ENCODE peak calls at places on chromosome 7, in five cellular contexts. G is IMR-90; M is right cardiac atrium; H is effector memory CD4-positive, alpha-beta T cell; S is neural progenitor cell. L is an unnamed sample.

GRCh38 chr7:151246161-151247015 is 2.1 kb downstream of the SMARCD3 start:
- DNase-seq in S (peak; percentile 36), H (no peak), M (no peak), G (no peak), L (peak; percentile 21)

GRCh38 chr7:107816053-107816566 is 13.1 kb upstream of the SLC26A3 start:
- DNase-seq in G (no peak), M (no peak), S (no peak), H (no peak), L (no peak)

GRCh38 chr7:100483728-100484635 is at the start of gene NYAP1:
- DNase-seq in M (peak; percentile 87), G (peak; percentile 27), H (peak; percentile 53), S (peak; percentile 82), L (peak; percentile 55)

GRCh38 chr7:154304740-154305679 is 252.8 kb downstream of the DPP6 start:
- DNase-seq in G (no peak), S (peak; percentile 81), H (no peak), M (no peak), L (no peak)

GRCh38 chr7:4797858-4798705 is 22.7 kb downstream of the AP5Z1 start:
- DNase-seq in G (peak; percentile 18), M (peak; percentile 88), H (peak; percentile 27), S (peak; percentile 83), L (no peak)

GRCh38 chr7:115558186-115558585 is 472.4 kb downstream of the TFEC start:
- DNase-seq in H (no peak), M (no peak), G (peak; percentile 70), S (no peak), L (no peak)

GRCh38 chr7:87359366-87359765 is 13.9 kb downstream of the CROT start:
- DNase-seq in S (no peak), H (no peak), G (peak; percentile 59), M (no peak), L (no peak)

GRCh38 chr7:106065560-106066500 is 46.3 kb downstream of the SYPL1 start:
- DNase-seq in G (no peak), S (peak; percentile 67), M (no peak), H (no peak), L (no peak)

GRCh38 chr7:13467111-13467547 is 522.3 kb downstream of the ETV1 start:
- DNase-seq in H (no peak), M (no peak), S (peak; percentile 11), G (no peak), L (no peak)

GRCh38 chr7:27179503-27180430 is 5.3 kb downstream of the HOXA11 start:
- DNase-seq in G (peak; percentile 45), M (peak; percentile 82), S (peak; percentile 62), H (no peak), L (no peak)

GRCh38 chr7:31056775-31057346 is 4.8 kb downstream of the ADCYAP1R1 start:
- DNase-seq in G (no peak), H (no peak), M (no peak), S (no peak), L (no peak)

GRCh38 chr7:22447008-22447407 is 53.0 kb downstream of the STEAP1B start:
- DNase-seq in G (no peak), S (no peak), H (no peak), M (no peak), L (no peak)

GRCh38 chr7:24665564-24666294 is 91.5 kb downstream of the GSDME start:
- DNase-seq in S (peak; percentile 60), H (no peak), G (peak; percentile 58), M (no peak), L (no peak)

GRCh38 chr7:92843034-92843760 is 6.8 kb upstream of the CDK6 start:
- DNase-seq in S (no peak), G (peak; percentile 62), H (no peak), M (no peak), L (no peak)

GRCh38 chr7:42128703-42129102 is 108.3 kb downstream of the GLI3 start:
- DNase-seq in S (peak; percentile 37), M (no peak), H (no peak), G (no peak), L (no peak)

GRCh38 chr7:134284952-134285351 is 31.8 kb downstream of the SLC35B4 start:
- DNase-seq in G (no peak), H (no peak), S (no peak), M (no peak), L (no peak)
- H3K27me3 ChIP-seq in G (peaks cover 12% of the 10 kb centered on the region), H (no peaks in the 10 kb centered on the region), S (no peaks in the 10 kb centered on the region), M (no peaks in the 10 kb centered on the region), L (peaks cover 3% of the 10 kb centered on the region)

DNA sequence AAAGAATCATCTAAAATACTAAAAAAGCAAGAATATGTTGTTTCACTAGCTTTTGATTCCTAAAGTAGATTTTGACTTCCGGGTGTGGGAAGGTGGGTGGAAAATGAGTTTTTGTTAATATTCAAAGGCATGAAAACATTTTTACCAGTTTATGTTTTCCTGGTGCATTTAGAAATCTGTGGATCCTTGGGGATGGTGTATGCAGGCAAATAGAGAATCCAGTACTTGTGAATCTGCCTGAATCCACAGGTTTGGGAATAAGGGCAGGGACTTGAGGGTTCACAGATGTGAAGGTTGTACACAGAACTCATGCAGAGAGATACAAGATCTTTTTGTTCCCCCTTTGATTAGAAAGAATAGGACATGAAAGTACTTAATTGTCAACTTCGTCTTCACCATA is 22.4 kb downstream of the AUTS2 start:
- DNase-seq in S (no peak), H (no peak), M (no peak), G (no peak), L (no peak)
- H3K27me3 ChIP-seq in S (peaks cover 100% of the 10 kb centered on the region), H (no peaks in the 10 kb centered on the region), M (no peaks in the 10 kb centered on the region), G (no peaks in the 10 kb centered on the region), L (no peaks in the 10 kb centered on the region)

GRCh38 chr7:47044620-47045019 is 537.3 kb downstream of the TNS3 start:
- DNase-seq in S (no peak), H (no peak), M (no peak), G (no peak), L (no peak)

GRCh38 chr7:47040795-47041194 is 541.1 kb downstream of the TNS3 start:
- DNase-seq in H (no peak), S (no peak), M (no peak), G (no peak), L (no peak)

GRCh38 chr7:47045169-47045568 is 536.7 kb downstream of the TNS3 start:
- DNase-seq in H (no peak), G (no peak), S (no peak), M (peak; percentile 88), L (peak; percentile 81)

GRCh38 chr7:47039899-47040298 is 542.0 kb downstream of the TNS3 start:
- DNase-seq in M (no peak), H (no peak), S (no peak), G (peak; percentile 48), L (peak; percentile 59)

GRCh38 chr7:47042669-47043068 is 539.2 kb downstream of the TNS3 start:
- DNase-seq in H (no peak), M (no peak), S (no peak), G (no peak), L (no peak)
- H3K27me3 ChIP-seq in H (no peaks in the 10 kb centered on the region), M (no peaks in the 10 kb centered on the region), S (no peaks in the 10 kb centered on the region), G (peaks cover 8% of the 10 kb centered on the region), L (no peaks in the 10 kb centered on the region)

DNA sequence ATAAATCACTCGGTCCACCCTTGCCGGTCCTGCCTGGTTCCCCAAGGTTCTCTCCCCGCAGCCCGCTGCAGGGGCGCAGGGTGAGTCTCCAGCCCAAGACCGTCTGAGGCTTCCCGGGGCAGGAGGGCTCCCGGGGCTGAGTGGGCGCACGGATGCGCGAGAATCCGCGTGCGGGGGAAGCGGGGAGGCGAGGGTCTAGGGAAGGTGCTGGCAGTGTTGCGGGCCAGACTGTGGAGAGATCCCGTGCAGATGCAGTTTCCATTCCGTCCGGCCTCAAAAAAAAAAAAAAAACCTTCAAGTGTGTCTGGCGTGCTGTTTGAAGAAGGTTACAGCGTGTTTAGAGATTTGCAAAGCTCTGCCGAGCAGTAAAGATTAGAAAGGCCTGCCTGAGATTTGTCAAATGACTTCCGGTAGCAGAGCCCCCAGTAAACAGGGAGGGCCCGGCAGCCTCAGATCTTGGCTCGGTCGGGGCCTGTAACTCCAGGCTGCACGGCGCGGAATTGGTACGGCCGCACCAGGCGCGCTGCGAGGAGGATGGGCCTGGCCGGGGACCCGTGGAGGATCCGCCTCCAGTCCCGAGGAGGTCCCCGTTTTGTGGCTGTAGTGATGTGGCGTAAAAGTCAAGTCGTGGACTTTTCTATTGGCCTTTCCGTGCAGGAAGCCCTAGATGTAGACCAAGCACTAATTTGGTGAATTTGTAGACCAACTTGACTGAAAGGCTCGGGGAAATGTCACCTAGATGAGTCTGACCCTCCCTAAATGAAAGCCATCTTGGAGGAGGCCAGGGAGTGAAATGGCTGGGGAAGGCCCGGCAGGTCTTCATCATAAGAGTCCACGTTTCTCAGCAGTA is 293.2 kb upstream of the NFE2L3 start:
- DNase-seq in G (no peak), S (peak; percentile 60), H (no peak), M (no peak), L (no peak)
- H3K27me3 ChIP-seq in G (peaks cover 5% of the 10 kb centered on the region), S (peaks cover 85% of the 10 kb centered on the region), H (peaks cover 94% of the 10 kb centered on the region), M (peaks cover 4% of the 10 kb centered on the region), L (peaks cover 98% of the 10 kb centered on the region)

GRCh38 chr7:97219237-97219636 is 101.7 kb downstream of the SDHAF3 start:
- DNase-seq in M (no peak), G (no peak), S (no peak), H (no peak), L (no peak)

GRCh38 chr7:97218767-97219166 is 101.3 kb downstream of the SDHAF3 start:
- DNase-seq in S (no peak), H (no peak), G (no peak), M (no peak), L (no peak)

DNA sequence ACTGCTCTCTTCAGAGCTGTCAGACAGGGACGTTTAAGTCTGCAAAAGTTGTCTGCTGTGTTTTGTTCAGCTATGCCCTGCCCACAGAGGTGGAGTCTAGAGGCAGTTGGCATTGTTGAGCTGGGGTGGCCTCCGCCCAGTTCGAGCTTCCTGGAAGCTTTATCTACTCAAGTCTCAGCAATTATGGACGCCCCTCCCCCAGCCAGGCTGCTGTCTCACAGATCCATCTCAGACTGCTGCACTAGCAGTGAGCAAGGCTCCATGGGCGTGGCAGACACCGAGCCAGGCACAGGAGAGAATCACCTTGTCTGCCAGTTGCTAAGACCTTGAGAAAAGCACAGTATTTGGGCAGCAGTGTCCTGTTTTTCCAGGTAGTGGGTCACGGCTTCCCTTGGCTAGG is 98.1 kb downstream of the SDHAF3 start:
- DNase-seq in G (no peak), H (no peak), M (no peak), S (peak; percentile 52), L (no peak)
- H3K27me3 ChIP-seq in G (no peaks in the 10 kb centered on the region), H (no peaks in the 10 kb centered on the region), M (no peaks in the 10 kb centered on the region), S (no peaks in the 10 kb centered on the region), L (no peaks in the 10 kb centered on the region)

DNA sequence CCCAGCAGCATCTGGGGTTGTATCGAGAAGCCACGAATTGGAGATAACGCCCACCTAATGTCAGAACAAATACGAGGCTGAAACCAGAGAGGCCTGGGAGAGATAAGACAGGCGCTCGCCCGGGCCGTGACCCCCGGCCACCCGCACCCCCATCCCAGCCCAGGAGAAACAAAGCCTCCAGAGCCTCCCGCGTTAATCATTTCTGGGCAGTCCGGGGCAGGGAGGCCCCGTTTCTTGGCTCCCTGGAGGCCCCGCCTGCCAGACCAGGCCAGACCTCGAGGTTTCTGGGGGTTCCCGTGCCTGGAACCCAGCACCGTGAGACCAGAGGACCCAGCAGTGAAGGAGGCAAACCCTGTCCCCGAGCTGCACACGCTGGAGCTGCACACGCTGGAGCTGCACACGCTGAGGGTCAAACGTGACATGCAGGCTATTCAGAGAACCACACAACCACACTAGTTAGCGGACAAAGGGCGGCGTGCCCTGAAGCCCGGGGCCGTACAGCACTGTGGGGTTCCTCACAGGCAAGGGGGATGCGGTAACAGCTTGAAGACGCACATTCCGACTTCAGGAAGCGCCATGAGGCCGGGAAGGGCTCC is 53.4 kb downstream of the FOXL3 start:
- DNase-seq in S (no peak), G (no peak), M (peak; percentile 53), H (no peak), L (no peak)
- H3K27me3 ChIP-seq in S (no peaks in the 10 kb centered on the region), G (peaks cover 29% of the 10 kb centered on the region), M (no peaks in the 10 kb centered on the region), H (no peaks in the 10 kb centered on the region), L (no peaks in the 10 kb centered on the region)

L was measured in heart left ventricle.